ENCODE peak calls at places on chromosome 19, in ten cellular contexts. E is PC-3; A is PC-9; S is HuH-7; D is MCF 10A; O is AG08396; H is GM12878; Q is breast epithelium; L is stimulated activated CD4-positive, alpha-beta T cell treated with anti-CD3 and anti-CD28 coated beads, Interleukin-1b, Interleukin-23, amount 100 ng/mL, for 4 hours; Z is immature natural killer cell. F is an unnamed sample.

GRCh38 chr19:48646192-48646911 is 365 bp upstream of the CA11 start:
- DNase-seq in E (peak), A (peak), S (peak), D (peak), O (peak), H (no peak), Q (peak), L (peak), Z (peak), F (peak)

GRCh38 chr19:9054207-9054606 is 32.7 kb upstream of the OR1M1 start:
- DNase-seq in E (no peak), A (no peak), S (no peak), D (no peak), O (no peak), H (no peak), Q (no peak), L (no peak), Z (no peak), F (no peak)

GRCh38 chr19:3479177-3479818 is 1.0 kb downstream of the SMIM24 start:
- DNase-seq in E (peak), A (no peak), S (peak), D (no peak), O (no peak), H (no peak), Q (no peak), L (no peak), Z (peak), F (no peak)

GRCh38 chr19:18340990-18341868 is 831 bp downstream of the PGPEP1 start:
- DNase-seq in E (peak), A (peak), S (no peak), D (peak), O (peak), H (no peak), Q (peak), L (peak), Z (peak), F (peak)

GRCh38 chr19:49637865-49638350 is 2.0 kb downstream of the RRAS start:
- DNase-seq in E (peak), A (peak), S (peak), D (peak), O (peak), H (no peak), Q (peak), L (no peak), Z (no peak), F (peak)

GRCh38 chr19:13621413-13621812 is 115.1 kb upstream of the CACNA1A start:
- DNase-seq in E (peak), A (peak), S (no peak), D (peak), O (peak), H (no peak), Q (no peak), L (peak), Z (no peak), F (peak)

GRCh38 chr19:17579523-17580244 is 24.2 kb downstream of the COLGALT1 start:
- DNase-seq in E (peak), A (peak), S (peak), D (peak), O (peak), H (no peak), Q (no peak), L (no peak), Z (peak), F (peak)

GRCh38 chr19:13864513-13865242 is 12.3 kb upstream of the NANOS3 start:
- DNase-seq in E (no peak), A (no peak), S (no peak), D (no peak), O (peak), H (no peak), Q (no peak), L (no peak), Z (no peak), F (no peak)

GRCh38 chr19:11964858-11965645 is at the start of gene ZNF763:
- DNase-seq in E (peak), A (peak), S (no peak), D (no peak), O (peak), H (peak), Q (peak), L (peak), Z (peak), F (no peak)

GRCh38 chr19:55674841-55675660 is at the start of gene EPN1:
- DNase-seq in E (peak), A (peak), S (peak), D (peak), O (peak), H (peak), Q (peak), L (peak), Z (peak), F (peak)

GRCh38 chr19:16951529-16951928 is 62.7 kb downstream of the F2RL3 start:
- DNase-seq in E (peak), A (no peak), S (no peak), D (peak), O (no peak), H (no peak), Q (no peak), L (no peak), Z (no peak), F (no peak)

GRCh38 chr19:17616961-17617806 is 61.7 kb downstream of the COLGALT1 start:
- DNase-seq in E (no peak), A (no peak), S (peak), D (no peak), O (peak), H (no peak), Q (no peak), L (no peak), Z (no peak), F (no peak)

GRCh38 chr19:3145909-3146676 is 10.3 kb downstream of the GNA15 start:
- DNase-seq in E (no peak), A (no peak), S (no peak), D (no peak), O (no peak), H (no peak), Q (no peak), L (no peak), Z (no peak), F (no peak)

GRCh38 chr19:23762884-23763711 is 4.4 kb upstream of the ZNF681 start:
- DNase-seq in E (peak), A (peak), S (peak), D (peak), O (peak), H (peak), Q (peak), L (peak), Z (peak), F (peak)

GRCh38 chr19:18633321-18633720 is 3.5 kb upstream of the KLHL26 start:
- DNase-seq in E (no peak), A (no peak), S (no peak), D (no peak), O (no peak), H (no peak), Q (no peak), L (no peak), Z (no peak), F (no peak)

GRCh38 chr19:5138606-5139594 is 170.0 kb downstream of the KDM4B start:
- DNase-seq in E (peak), A (no peak), S (no peak), D (peak), O (no peak), H (peak), Q (no peak), L (peak), Z (peak), F (peak)

GRCh38 chr19:50639121-50640112 is at the start of gene SYT3:
- DNase-seq in E (peak), A (peak), S (no peak), D (no peak), O (peak), H (no peak), Q (no peak), L (peak), Z (no peak), F (peak)

GRCh38 chr19:13430790-13431582 is 75.3 kb downstream of the CACNA1A start:
- DNase-seq in E (peak), A (peak), S (peak), D (peak), O (peak), H (no peak), Q (no peak), L (peak), Z (peak), F (peak)

GRCh38 chr19:8321760-8322637 is 703 bp downstream of the RPS28 start:
- DNase-seq in E (no peak), A (no peak), S (no peak), D (no peak), O (no peak), H (no peak), Q (no peak), L (no peak), Z (no peak), F (no peak)

GRCh38 chr19:16825312-16826168 is 3.7 kb upstream of the SIN3B start:
- DNase-seq in E (no peak), A (peak), S (no peak), D (peak), O (peak), H (no peak), Q (peak), L (no peak), Z (no peak), F (peak)

GRCh38 chr19:13978721-13979191 is 26.4 kb downstream of the DCAF15 start:
- DNase-seq in E (no peak), A (no peak), S (no peak), D (no peak), O (peak), H (no peak), Q (no peak), L (no peak), Z (no peak), F (no peak)

GRCh38 chr19:48325265-48325910 is at the start of gene EMP3:
- DNase-seq in E (peak), A (peak), S (no peak), D (peak), O (peak), H (peak), Q (peak), L (peak), Z (peak), F (peak)

GRCh38 chr19:47247308-47247990 is 8.9 kb upstream of the CCDC9 start:
- DNase-seq in E (peak), A (peak), S (peak), D (peak), O (peak), H (no peak), Q (peak), L (peak), Z (peak), F (peak)

GRCh38 chr19:38135150-38135998 is 88.6 kb downstream of the DPF1 start:
- DNase-seq in E (no peak), A (peak), S (no peak), D (peak), O (no peak), H (no peak), Q (no peak), L (no peak), Z (no peak), F (no peak)

GRCh38 chr19:685457-685931 is 9.3 kb downstream of the FSTL3 start:
- DNase-seq in E (no peak), A (no peak), S (no peak), D (no peak), O (no peak), H (no peak), Q (no peak), L (no peak), Z (no peak), F (no peak)

GRCh38 chr19:47998800-47999199 is 4.4 kb downstream of the ELSPBP1 start:
- DNase-seq in E (no peak), A (no peak), S (no peak), D (no peak), O (no peak), H (no peak), Q (no peak), L (no peak), Z (no peak), F (no peak)